ENCODE peak calls at places on chromosomes 12 and 14, in five cellular contexts. H, C, P, M and U are unnamed samples.

GRCh38 chr14:61184117-61184516 is 97.0 kb downstream of the TMEM30B start:
- DNase-seq in P (no peak), H (no peak), C (no peak), M (no peak), U (no peak)

GRCh38 chr14:103684471-103684870 is 30.8 kb downstream of the XRCC3 start:
- DNase-seq in H (no peak), C (no peak), M (no peak), P (peak), U (no peak)

GRCh38 chr14:71198681-71199080 is 291.4 kb downstream of the PCNX1 start:
- DNase-seq in H (no peak), M (no peak), C (no peak), P (no peak), U (no peak)

GRCh38 chr12:25797335-25797863 is 161.1 kb upstream of the RASSF8 start:
- DNase-seq in H (no peak), P (no peak), M (no peak), C (no peak), U (no peak)

GRCh38 chr12:1115471-1116242 is 124.6 kb downstream of the ERC1 start:
- DNase-seq in C (no peak), P (no peak), M (no peak), H (no peak), U (no peak)

GRCh38 chr12:106084048-106084671 is 54.6 kb downstream of the NUAK1 start:
- DNase-seq in M (no peak), P (no peak), C (no peak), H (no peak), U (no peak)

GRCh38 chr12:29437575-29437974 is 56.6 kb upstream of the ERGIC2 start:
- DNase-seq in M (no peak), C (no peak), H (no peak), P (no peak), U (no peak)

GRCh38 chr12:990308-990648 is 745 bp upstream of the ERC1 start:
- DNase-seq in C (peak), P (peak), H (peak), M (no peak), U (peak)

GRCh38 chr14:98167702-98168101 is 1104.3 kb downstream of the BCL11B start:
- DNase-seq in C (no peak), H (no peak), P (no peak), M (no peak), U (peak)

GRCh38 chr12:17204289-17205054 is 598.5 kb upstream of the LMO3 start:
- DNase-seq in M (no peak), C (no peak), P (peak), H (no peak), U (no peak)